ENCODE peak calls at places on chromosomes 5 and 9, in four cellular contexts. V is mucosa of gallbladder, Y is H4, H is upper lobe of left lung. T is an unnamed sample.
A peak's percentile ranks its signal among the peaks of the same experiment; 100 is the strongest.

GRCh38 chr9:36141288-36141687 is 4.8 kb downstream of the GLIPR2 start:
- DNase-seq in V (no peak), Y (peak; percentile 51), H (no peak), T (peak; percentile 87)

GRCh38 chr9:126430124-126430523 is 103.5 kb downstream of the MVB12B start:
- DNase-seq in V (no peak), Y (no peak), H (no peak), T (no peak)

GRCh38 chr9:126642839-126643238 is 29.1 kb downstream of the LMX1B start:
- DNase-seq in V (no peak), Y (no peak), H (no peak), T (no peak)

GRCh38 chr5:145856285-145856818 is 16.5 kb downstream of the GRXCR2 start:
- DNase-seq in V (peak; percentile 50), Y (no peak), H (peak; percentile 40), T (peak; percentile 51)

GRCh38 chr9:118836891-118837290 is 532.3 kb downstream of the BRINP1 start:
- DNase-seq in V (no peak), Y (no peak), H (no peak), T (peak; percentile 9)

GRCh38 chr9:131503626-131504465 is 1.1 kb downstream of the POMT1 start:
- DNase-seq in V (no peak), Y (no peak), H (no peak), T (peak; percentile 18)

GRCh38 chr9:111937781-111938426 is 41.3 kb downstream of the UGCG start:
- DNase-seq in V (no peak), Y (no peak), H (peak; percentile 75), T (peak; percentile 9)

GRCh38 chr9:97722331-97722730 is 25.2 kb upstream of the XPA start:
- DNase-seq in V (no peak), Y (no peak), H (no peak), T (no peak)

GRCh38 chr9:91660295-91660589 is 236.6 kb upstream of the NFIL3 start:
- DNase-seq in V (no peak), Y (no peak), H (no peak), T (no peak)

GRCh38 chr5:6404129-6404528 is 25.8 kb upstream of the MED10 start:
- DNase-seq in V (no peak), Y (no peak), H (no peak), T (no peak)

GRCh38 chr9:108272350-108272899 is 583.4 kb downstream of the ACTL7B start:
- DNase-seq in V (peak; percentile 35), Y (peak; percentile 61), H (peak; percentile 68), T (peak; percentile 23)

GRCh38 chr5:167207081-167207480 is 1084.4 kb upstream of the WWC1 start:
- DNase-seq in V (no peak), Y (peak; percentile 7), H (no peak), T (no peak)

GRCh38 chr9:72480931-72481330 is 40.5 kb upstream of the TMC1 start:
- DNase-seq in V (no peak), Y (no peak), H (no peak), T (no peak)

GRCh38 chr5:146001544-146002185 is 65.3 kb downstream of the SH3RF2 start:
- DNase-seq in V (no peak), Y (no peak), H (no peak), T (no peak)

GRCh38 chr5:149794338-149795023 is 64.4 kb downstream of the PPARGC1B start:
- DNase-seq in V (no peak), Y (no peak), H (no peak), T (no peak)

GRCh38 chr5:154196955-154197652 is 6.6 kb downstream of the GALNT10 start:
- DNase-seq in V (no peak), Y (peak; percentile 42), H (no peak), T (no peak)

GRCh38 chr9:137590469-137591383 is at the start of gene ZMYND19:
- DNase-seq in V (peak; percentile 89), Y (peak; percentile 66), H (peak; percentile 84), T (peak; percentile 89)

GRCh38 chr5:54229041-54229780 is 81.2 kb downstream of the ARL15 start:
- DNase-seq in V (peak; percentile 75), Y (peak; percentile 43), H (peak; percentile 62), T (peak; percentile 81)

GRCh38 chr5:31921852-31922305 is 252.2 kb downstream of the GOLPH3 start:
- DNase-seq in V (no peak), Y (peak; percentile 82), H (peak; percentile 39), T (peak; percentile 5)